ENCODE peak calls at places on chromosomes 3 and 15, in seven cellular contexts. C, P, F, Z, J, Y and N are unnamed samples.

GRCh38 chr3:195204360-195205166 is 66.4 kb downstream of the XXYLT1 start:
- DNase-seq in C (peak; percentile 21), P (no peak), F (no peak), Z (no peak), J (no peak), Y (no peak), N (peak; percentile 64)

GRCh38 chr3:129226374-129226773 is 23.0 kb upstream of the COPG1 start:
- DNase-seq in C (peak; percentile 91), P (peak; percentile 81), F (no peak), Z (peak; percentile 91), J (no peak), Y (peak; percentile 80), N (no peak)

GRCh38 chr3:13281657-13282527 is 138.2 kb downstream of the NUP210 start:
- DNase-seq in C (no peak), P (peak; percentile 78), F (no peak), Z (peak; percentile 45), J (peak; percentile 64), Y (peak; percentile 70), N (no peak)

GRCh38 chr3:172043233-172043632 is 3.9 kb downstream of the FNDC3B start:
- DNase-seq in C (no peak), P (no peak), F (no peak), Z (no peak), J (no peak), Y (no peak), N (no peak)

GRCh38 chr15:57319226-57319918 is 56.9 kb upstream of the CGNL1 start:
- DNase-seq in C (no peak), P (peak; percentile 71), F (no peak), Z (no peak), J (no peak), Y (no peak), N (no peak)

GRCh38 chr15:48563944-48564343 is 81.6 kb downstream of the FBN1 start:
- DNase-seq in C (peak; percentile 66), P (no peak), F (no peak), Z (no peak), J (no peak), Y (no peak), N (no peak)

GRCh38 chr3:53044371-53045106 is 1.3 kb downstream of the SFMBT1 start:
- DNase-seq in C (peak; percentile 47), P (no peak), F (no peak), Z (no peak), J (peak; percentile 34), Y (peak; percentile 72), N (no peak)

GRCh38 chr3:110343376-110343775 is 728.2 kb upstream of the NECTIN3 start:
- DNase-seq in C (peak; percentile 58), P (no peak), F (no peak), Z (no peak), J (no peak), Y (no peak), N (no peak)

GRCh38 chr3:99929409-99930139 is 111.9 kb downstream of the CMSS1 start:
- DNase-seq in C (peak; percentile 75), P (no peak), F (no peak), Z (peak; percentile 53), J (no peak), Y (no peak), N (no peak)

GRCh38 chr15:67124911-67125588 is 59.6 kb downstream of the SMAD3 start:
- DNase-seq in C (no peak), P (no peak), F (no peak), Z (no peak), J (no peak), Y (no peak), N (no peak)

GRCh38 chr3:4739289-4740236 is 239.7 kb upstream of the BHLHE40 start:
- DNase-seq in C (no peak), P (no peak), F (no peak), Z (no peak), J (no peak), Y (no peak), N (no peak)

GRCh38 chr15:49721091-49721490 is 100.2 kb downstream of the DTWD1 start:
- DNase-seq in C (no peak), P (no peak), F (no peak), Z (no peak), J (no peak), Y (no peak), N (no peak)

GRCh38 chr3:8841472-8841871 is 72.1 kb upstream of the OXTR start:
- DNase-seq in C (no peak), P (no peak), F (no peak), Z (no peak), J (no peak), Y (no peak), N (no peak)

GRCh38 chr3:72539856-72540255 is 308.4 kb downstream of the SHQ1 start:
- DNase-seq in C (no peak), P (no peak), F (no peak), Z (no peak), J (no peak), Y (no peak), N (no peak)

GRCh38 chr3:44584646-44585501 is at the start of gene ZNF660:
- DNase-seq in C (peak; percentile 35), P (peak; percentile 88), F (peak; percentile 34), Z (peak; percentile 69), J (peak; percentile 81), Y (peak; percentile 80), N (peak; percentile 87)

GRCh38 chr15:58228708-58229107 is 90.5 kb downstream of the AQP9 start:
- DNase-seq in C (peak; percentile 75), P (no peak), F (peak; percentile 59), Z (no peak), J (peak; percentile 10), Y (no peak), N (no peak)

GRCh38 chr3:179589143-179589542 is 15.3 kb downstream of the MRPL47 start:
- DNase-seq in C (peak; percentile 47), P (no peak), F (no peak), Z (no peak), J (no peak), Y (no peak), N (no peak)

GRCh38 chr3:133965033-133965570 is 64.6 kb downstream of the SLCO2A1 start:
- DNase-seq in C (no peak), P (peak; percentile 50), F (no peak), Z (no peak), J (no peak), Y (no peak), N (no peak)

GRCh38 chr3:122247825-122248185 is 64.3 kb downstream of the CASR start:
- DNase-seq in C (no peak), P (peak; percentile 21), F (no peak), Z (no peak), J (no peak), Y (no peak), N (no peak)

GRCh38 chr15:25787855-25788521 is 75.1 kb downstream of the ATP10A start:
- DNase-seq in C (peak; percentile 29), P (no peak), F (no peak), Z (no peak), J (no peak), Y (peak; percentile 79), N (no peak)

GRCh38 chr15:58582150-58582549 is 150.4 kb downstream of the LIPC start:
- DNase-seq in C (no peak), P (no peak), F (no peak), Z (no peak), J (no peak), Y (no peak), N (no peak)

GRCh38 chr15:74242296-74242929 is 6.3 kb downstream of the CCDC33 start:
- DNase-seq in C (peak; percentile 48), P (no peak), F (no peak), Z (peak; percentile 56), J (no peak), Y (no peak), N (no peak)

GRCh38 chr3:129383292-129383860 is 45.1 kb downstream of the EFCAB12 start:
- DNase-seq in C (peak; percentile 62), P (no peak), F (peak; percentile 49), Z (peak; percentile 38), J (peak; percentile 71), Y (no peak), N (no peak)

GRCh38 chr15:101773496-101774100 is 29.7 kb upstream of the OR4F6 start:
- DNase-seq in C (no peak), P (no peak), F (no peak), Z (no peak), J (no peak), Y (no peak), N (no peak)
- TF ChIP-seq CTCF in C (peak; percentile 11), P (no peak), F (no peak), Z (no peak), J (peak; percentile 21), Y (peak; percentile 7), N (no peak)

GRCh38 chr3:161372321-161373260 is 1.3 kb upstream of the SPTSSB start:
- DNase-seq in C (no peak), P (peak; percentile 79), F (no peak), Z (no peak), J (peak; percentile 43), Y (peak; percentile 63), N (peak; percentile 70)

GRCh38 chr3:161366067-161366466 is 5.2 kb downstream of the SPTSSB start:
- DNase-seq in C (no peak), P (no peak), F (no peak), Z (no peak), J (no peak), Y (no peak), N (no peak)

GRCh38 chr3:161369531-161369930 is 1.8 kb downstream of the SPTSSB start:
- DNase-seq in C (no peak), P (no peak), F (no peak), Z (no peak), J (no peak), Y (no peak), N (no peak)

GRCh38 chr3:161371441-161372320 is at the start of gene SPTSSB:
- DNase-seq in C (no peak), P (peak; percentile 81), F (no peak), Z (peak; percentile 16), J (peak; percentile 56), Y (peak; percentile 69), N (peak; percentile 75)
- TF ChIP-seq CTCF in C (peak; percentile 14), P (no peak), F (peak; percentile 34), Z (no peak), J (no peak), Y (no peak), N (peak; percentile 44)

GRCh38 chr3:71210257-71211002 is 373.1 kb downstream of the FOXP1 start:
- DNase-seq in C (peak; percentile 79), P (no peak), F (no peak), Z (no peak), J (no peak), Y (no peak), N (no peak)
- TF ChIP-seq CTCF in C (peak; percentile 49), P (peak; percentile 33), F (peak; percentile 34), Z (no peak), J (no peak), Y (no peak), N (no peak)

DNA sequence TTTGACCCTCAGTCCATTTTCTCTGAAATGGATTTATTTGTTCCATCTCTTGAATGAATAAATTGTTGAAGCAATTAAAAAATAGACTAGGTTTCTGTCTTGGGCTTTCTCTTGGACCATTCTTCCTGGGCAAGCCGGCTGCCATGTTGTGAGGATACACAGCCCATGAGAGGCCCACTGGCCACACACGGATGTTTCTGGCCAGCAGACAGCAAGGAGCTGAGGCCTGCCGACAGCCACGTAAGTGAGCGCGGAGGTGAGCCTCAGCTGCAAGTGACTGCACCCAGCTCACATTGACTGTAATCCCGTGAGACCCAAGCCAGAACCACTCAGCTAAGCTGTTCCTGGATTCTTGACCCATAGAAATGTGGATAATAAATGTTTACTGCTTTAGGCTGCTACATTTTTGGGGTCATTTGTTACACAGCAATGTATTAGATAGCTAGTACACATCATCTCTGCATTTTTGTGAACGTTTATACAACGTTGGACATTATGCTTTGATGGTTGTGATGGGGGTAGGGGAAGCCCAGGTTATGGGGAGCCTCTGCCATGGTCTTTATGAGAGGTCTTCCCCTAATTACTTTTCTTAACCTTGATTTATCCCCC is 22.8 kb downstream of the IDH3A start:
- DNase-seq in C (no peak), P (peak; percentile 9), F (no peak), Z (no peak), J (no peak), Y (no peak), N (peak; percentile 49)
- TF ChIP-seq CTCF in C (no peak), P (no peak), F (no peak), Z (no peak), J (no peak), Y (no peak), N (no peak)